ENCODE peak calls at places on chromosomes 5 and 9, in four cellular contexts. H is NCI-H1417 treated with DMSO at 0.1 percent for 48 hours, J is lung microvascular endothelial cell, D is pons. B is an unnamed sample.

GRCh38 chr5:174423538-174423937 is 300.8 kb upstream of the MSX2 start:
- DNase-seq in H (no peak), J (no peak), D (no peak), B (no peak)

GRCh38 chr5:45507174-45507573 is 189.0 kb downstream of the HCN1 start:
- DNase-seq in H (no peak), J (no peak), D (peak), B (peak)

GRCh38 chr9:116477584-116478141 is 209.4 kb upstream of the TRIM32 start:
- DNase-seq in H (no peak), J (no peak), D (no peak), B (no peak)

GRCh38 chr9:83620841-83621636 is 1.9 kb upstream of the IDNK start:
- DNase-seq in H (peak), J (peak), D (peak), B (peak)

GRCh38 chr9:131410051-131410491 is 16.2 kb downstream of the PRRC2B start:
- DNase-seq in H (no peak), J (no peak), D (no peak), B (no peak)

GRCh38 chr9:135081264-135081660 is 6.2 kb upstream of the OLFM1 start:
- DNase-seq in H (no peak), J (no peak), D (no peak), B (no peak)

GRCh38 chr9:85081963-85082362 is 412.4 kb downstream of the NTRK2 start:
- DNase-seq in H (no peak), J (no peak), D (no peak), B (no peak)

GRCh38 chr9:134522502-134522848 is 119.1 kb upstream of the COL5A1 start:
- DNase-seq in H (no peak), J (no peak), D (no peak), B (no peak)

GRCh38 chr9:35962126-35962906 is 4.4 kb upstream of the OR2S2 start:
- DNase-seq in H (no peak), J (no peak), D (no peak), B (no peak)

GRCh38 chr9:89902450-89902849 is 297.6 kb downstream of the GADD45G start:
- DNase-seq in H (no peak), J (no peak), D (no peak), B (peak)

GRCh38 chr9:15253197-15253596 is 53.8 kb downstream of the TTC39B start:
- DNase-seq in H (no peak), J (peak), D (no peak), B (peak)

GRCh38 chr9:134940236-134941208 is 22.8 kb upstream of the FCN1 start:
- DNase-seq in H (no peak), J (no peak), D (no peak), B (no peak)

GRCh38 chr9:136050706-136051567 is 44.2 kb downstream of the NACC2 start:
- DNase-seq in H (no peak), J (no peak), D (no peak), B (peak)

GRCh38 chr9:97852001-97852398 is 1.0 kb upstream of the FOXE1 start:
- DNase-seq in H (no peak), J (no peak), D (no peak), B (no peak)

GRCh38 chr5:72720205-72720604 is 96.3 kb upstream of the TNPO1 start:
- DNase-seq in H (no peak), J (peak), D (no peak), B (no peak)

GRCh38 chr5:152532714-152533113 is 127.6 kb upstream of the NMUR2 start:
- DNase-seq in H (no peak), J (peak), D (peak), B (peak)

GRCh38 chr9:68802525-68803015 is 97.5 kb downstream of the PIP5K1B start:
- DNase-seq in H (no peak), J (no peak), D (no peak), B (no peak)

GRCh38 chr9:126335837-126336236 is 9.2 kb downstream of the MVB12B start:
- DNase-seq in H (no peak), J (no peak), D (no peak), B (no peak)

GRCh38 chr9:114363424-114363823 is 24.4 kb downstream of the AKNA start:
- DNase-seq in H (no peak), J (no peak), D (no peak), B (no peak)

GRCh38 chr5:96780626-96781025 is 27.1 kb downstream of the ERAP1 start:
- DNase-seq in H (no peak), J (peak), D (no peak), B (no peak)

GRCh38 chr5:36444582-36444999 is 142.9 kb upstream of the RANBP3L start:
- DNase-seq in H (no peak), J (no peak), D (peak), B (no peak)

GRCh38 chr5:153050496-153051179 is 439.8 kb upstream of the GRIA1 start:
- DNase-seq in H (no peak), J (no peak), D (no peak), B (no peak)

GRCh38 chr5:176768174-176768970 is 42.0 kb upstream of the UNC5A start:
- DNase-seq in H (no peak), J (no peak), D (no peak), B (no peak)

B was measured in A673.